ENCODE peak calls at places on chromosomes 13 and 19, in nine cellular contexts. S is epithelial cell of esophagus, J is psoas muscle, Q is PC-3, V is AG04449, G is neural progenitor cell, L is BE2C, H is right lobe of liver, U is HFFc6. M is an unnamed sample.

GRCh38 chr19:51337141-51337860 is 4.6 kb downstream of the VSIG10L start:
- DNase-seq in S (no peak), J (no peak), Q (no peak), V (no peak), G (no peak), L (no peak), H (no peak), U (no peak), M (no peak)

GRCh38 chr19:3983936-3984583 is 1.2 kb downstream of the EEF2 start:
- DNase-seq in S (peak; percentile 70), J (peak; percentile 69), Q (peak; percentile 17), V (no peak), G (no peak), L (no peak), H (peak; percentile 87), U (no peak), M (no peak)

GRCh38 chr13:40352807-40353562 is 313.5 kb downstream of the FOXO1 start:
- DNase-seq in S (no peak), J (peak; percentile 79), Q (no peak), V (no peak), G (no peak), L (no peak), H (no peak), U (no peak), M (no peak)

GRCh38 chr19:16447015-16447384 is 24.8 kb downstream of the EPS15L1 start:
- DNase-seq in S (peak; percentile 84), J (peak; percentile 78), Q (no peak), V (peak; percentile 57), G (no peak), L (no peak), H (peak; percentile 85), U (peak; percentile 76), M (no peak)

GRCh38 chr19:35031072-35031881 is 1.0 kb downstream of the SCN1B start:
- DNase-seq in S (no peak), J (peak; percentile 78), Q (peak; percentile 30), V (no peak), G (peak; percentile 76), L (no peak), H (no peak), U (no peak), M (peak; percentile 61)

GRCh38 chr13:67520886-67521285 is 290.8 kb upstream of the PCDH9 start:
- DNase-seq in S (no peak), J (no peak), Q (no peak), V (no peak), G (no peak), L (no peak), H (no peak), U (no peak), M (no peak)

GRCh38 chr13:100808330-100808729 is 133.7 kb upstream of the TMTC4 start:
- DNase-seq in S (no peak), J (no peak), Q (no peak), V (no peak), G (peak; percentile 74), L (no peak), H (no peak), U (no peak), M (no peak)

GRCh38 chr13:110306960-110307696 is at the start of the genes COL4A1 and COL4A2:
- DNase-seq in S (peak; percentile 70), J (peak; percentile 83), Q (peak; percentile 65), V (no peak), G (peak; percentile 91), L (no peak), H (peak; percentile 67), U (no peak), M (peak; percentile 62)

GRCh38 chr13:51151463-51151862 is 40.4 kb upstream of the C13orf42 start:
- DNase-seq in S (no peak), J (no peak), Q (no peak), V (no peak), G (no peak), L (no peak), H (no peak), U (no peak), M (no peak)

GRCh38 chr19:56671613-56671994 is at the start of gene ZNF835:
- DNase-seq in S (peak; percentile 38), J (peak; percentile 96), Q (no peak), V (no peak), G (no peak), L (no peak), H (peak; percentile 86), U (no peak), M (peak; percentile 95)

GRCh38 chr19:4910594-4911273 is 1.4 kb downstream of the UHRF1 start:
- DNase-seq in S (peak; percentile 39), J (peak; percentile 17), Q (peak; percentile 80), V (no peak), G (peak; percentile 41), L (no peak), H (peak; percentile 35), U (peak; percentile 59), M (peak; percentile 23)

GRCh38 chr19:27774827-27775226 is 1438.1 kb downstream of the UQCRFS1 start:
- DNase-seq in S (no peak), J (no peak), Q (peak; percentile 5), V (no peak), G (no peak), L (peak; percentile 67), H (no peak), U (peak; percentile 2), M (no peak)

GRCh38 chr19:41296323-41296935 is 13.5 kb upstream of the CCDC97 start:
- DNase-seq in S (peak; percentile 89), J (no peak), Q (peak; percentile 60), V (no peak), G (no peak), L (no peak), H (no peak), U (no peak), M (no peak)

GRCh38 chr13:87208636-87209035 is 462.5 kb upstream of the SLITRK5 start:
- DNase-seq in S (no peak), J (no peak), Q (no peak), V (no peak), G (no peak), L (no peak), H (no peak), U (no peak), M (no peak)

GRCh38 chr13:26707122-26708006 is 53.2 kb downstream of the GPR12 start:
- DNase-seq in S (peak; percentile 69), J (no peak), Q (peak; percentile 63), V (no peak), G (peak; percentile 76), L (peak; percentile 47), H (no peak), U (peak; percentile 43), M (peak; percentile 64)

GRCh38 chr13:84867246-84867645 is 932.0 kb downstream of the SLITRK6 start:
- DNase-seq in S (peak; percentile 65), J (no peak), Q (no peak), V (no peak), G (no peak), L (no peak), H (no peak), U (no peak), M (no peak)

DNA sequence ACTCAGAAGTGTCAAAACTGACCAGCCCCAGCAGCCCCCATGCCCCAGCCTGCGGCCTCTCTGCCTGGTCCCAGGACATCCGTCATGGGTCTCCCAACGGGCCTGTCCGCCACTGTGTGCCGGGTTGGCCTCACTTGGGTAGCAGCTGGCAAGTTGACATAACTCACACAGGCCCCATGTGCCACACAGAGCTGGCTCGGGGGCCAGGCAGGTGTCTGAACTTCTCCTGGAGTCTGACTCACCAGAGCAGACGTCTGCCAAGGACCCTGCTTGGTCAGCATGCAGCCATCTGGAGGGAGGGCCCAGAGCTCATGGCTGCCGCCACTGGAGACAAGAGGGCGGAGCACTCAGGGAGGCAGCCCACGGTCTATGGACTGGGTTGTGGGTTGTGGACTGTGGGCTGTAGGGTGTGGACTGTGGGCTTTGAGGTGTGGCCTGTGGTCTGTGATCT is 32.0 kb upstream of the TMEM255B start:
- DNase-seq in S (peak; percentile 16), J (peak; percentile 37), Q (peak; percentile 52), V (no peak), G (no peak), L (peak; percentile 16), H (no peak), U (peak; percentile 27), M (no peak)
- TF ChIP-seq CTCF in S (no peak), J (no peak), Q (no peak), V (no peak), G (no peak), L (no peak), H (no peak), U (no peak), M (no peak)

GRCh38 chr19:10419646-10420443 is 493 bp upstream of the PDE4A start:
- DNase-seq in S (peak; percentile 53), J (no peak), Q (peak; percentile 42), V (no peak), G (peak; percentile 95), L (peak; percentile 98), H (no peak), U (peak; percentile 66), M (peak; percentile 75)

GRCh38 chr19:10419200-10419645 is 1.1 kb upstream of the PDE4A start:
- DNase-seq in S (no peak), J (no peak), Q (no peak), V (no peak), G (peak; percentile 62), L (peak; percentile 67), H (no peak), U (no peak), M (no peak)

GRCh38 chr19:10421981-10422461 is 1.7 kb downstream of the PDE4A start:
- DNase-seq in S (no peak), J (no peak), Q (no peak), V (no peak), G (no peak), L (no peak), H (no peak), U (no peak), M (no peak)

GRCh38 chr19:10421240-10421948 is 1.1 kb downstream of the PDE4A start:
- DNase-seq in S (no peak), J (no peak), Q (no peak), V (no peak), G (no peak), L (no peak), H (no peak), U (no peak), M (no peak)

GRCh38 chr19:10420444-10421239 is at the start of gene PDE4A:
- DNase-seq in S (peak; percentile 55), J (no peak), Q (peak; percentile 33), V (no peak), G (peak; percentile 70), L (peak; percentile 87), H (no peak), U (peak; percentile 24), M (peak; percentile 81)
- TF ChIP-seq CTCF in S (peak; percentile 24), J (peak; percentile 21), Q (peak; percentile 70), V (peak; percentile 62), G (peak; percentile 61), L (peak; percentile 61), H (no peak), U (peak; percentile 78), M (peak; percentile 79)

GRCh38 chr13:94556016-94556415 is 39.9 kb downstream of the TGDS start:
- DNase-seq in S (no peak), J (no peak), Q (no peak), V (no peak), G (no peak), L (no peak), H (no peak), U (no peak), M (no peak)
- TF ChIP-seq CTCF in S (no peak), J (no peak), Q (no peak), V (no peak), G (no peak), L (no peak), H (no peak), U (no peak), M (no peak)

DNA sequence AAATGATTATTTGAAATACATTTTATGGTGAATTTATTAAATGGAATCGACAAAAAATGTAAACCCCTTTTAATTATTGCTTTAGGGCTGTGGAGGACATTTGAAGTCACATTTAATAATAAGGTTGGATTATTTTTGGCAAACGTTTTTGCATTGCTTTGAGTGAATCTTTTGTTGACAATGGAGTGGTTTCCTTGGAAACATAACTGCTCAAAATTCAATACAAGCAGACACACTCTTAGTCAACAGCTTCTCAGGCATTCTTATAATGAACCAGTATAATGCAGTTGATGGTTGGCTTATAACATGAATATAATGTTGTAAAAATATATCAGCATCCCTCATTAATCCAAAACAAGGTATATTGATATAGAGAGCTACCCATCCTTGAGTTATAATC is 104.6 kb downstream of the DCLK1 start:
- DNase-seq in S (no peak), J (no peak), Q (no peak), V (no peak), G (no peak), L (no peak), H (no peak), U (no peak), M (no peak)
- TF ChIP-seq CTCF in S (no peak), J (no peak), Q (no peak), V (no peak), G (no peak), L (no peak), H (no peak), U (no peak), M (no peak)